ENCODE peak calls at places on chromosomes 4 and X, in ten cellular contexts. D is Peyer's patch; T is CD4-positive, alpha-beta T cell; X is Panc1; P is CD8-positive, alpha-beta T cell; G is D721Med; C is stomach; O is HepG2; J is ovary; Y is endothelial cell. K is an unnamed sample.

GRCh38 chr4:114015444-114015899 is 36.0 kb upstream of the ARSJ start:
- DNase-seq in C (no peak), Y (no peak), J (no peak), G (no peak), P (no peak), O (no peak), T (no peak), D (no peak), X (peak; percentile 93), K (no peak)

GRCh38 chr4:47668256-47668655 is 169.6 kb downstream of the CORIN start:
- DNase-seq in P (no peak), X (no peak), D (no peak), G (no peak), J (no peak), Y (no peak), T (no peak), C (no peak), O (no peak), K (no peak)

GRCh38 chr4:107719211-107719926 is 665 bp downstream of the PAPSS1 start:
- DNase-seq in D (no peak), X (no peak), C (no peak), G (no peak), P (no peak), O (peak; percentile 77), J (no peak), Y (no peak), T (no peak), K (no peak)

GRCh38 chrX:153412746-153413720 is 1.8 kb downstream of the ZFP92 start:
- DNase-seq in P (no peak), X (no peak), O (no peak), C (no peak), T (no peak), D (no peak), G (no peak), J (no peak), Y (no peak), K (no peak)

GRCh38 chr4:19807505-19807904 is 444.2 kb upstream of the SLIT2 start:
- DNase-seq in J (no peak), G (no peak), X (no peak), Y (no peak), P (no peak), O (no peak), T (no peak), C (no peak), D (no peak), K (no peak)

GRCh38 chr4:146834263-146835034 is 111.2 kb downstream of the TTC29 start:
- DNase-seq in X (no peak), G (no peak), D (no peak), J (no peak), T (no peak), C (no peak), O (no peak), Y (no peak), P (no peak), K (no peak)

GRCh38 chr4:38723726-38724506 is 58.9 kb downstream of the TLR10 start:
- DNase-seq in C (peak; percentile 44), O (peak; percentile 15), X (no peak), J (no peak), G (no peak), Y (no peak), P (no peak), D (no peak), T (no peak), K (no peak)

GRCh38 chr4:1375761-1376322 is 28.8 kb downstream of the UVSSA start:
- DNase-seq in T (no peak), P (no peak), G (no peak), O (no peak), Y (no peak), D (no peak), J (no peak), X (no peak), C (no peak), K (no peak)

GRCh38 chr4:153794001-153794400 is 5.1 kb upstream of the SFRP2 start:
- DNase-seq in P (no peak), X (no peak), T (no peak), O (no peak), C (no peak), D (no peak), G (no peak), J (no peak), Y (no peak), K (no peak)

GRCh38 chr4:153792893-153793227 is 4.0 kb upstream of the SFRP2 start:
- DNase-seq in G (no peak), D (no peak), J (no peak), C (no peak), X (no peak), P (no peak), Y (peak; percentile 30), O (no peak), T (no peak), K (no peak)

GRCh38 chr4:153790962-153791551 is 2.2 kb upstream of the SFRP2 start:
- DNase-seq in D (no peak), O (no peak), P (no peak), J (no peak), X (no peak), T (no peak), C (no peak), Y (peak; percentile 68), G (no peak), K (peak; percentile 73)

GRCh38 chr4:153789741-153790651 is 1.1 kb upstream of the SFRP2 start:
- DNase-seq in O (no peak), G (no peak), Y (peak; percentile 20), D (no peak), J (no peak), C (no peak), T (no peak), P (no peak), X (no peak), K (peak; percentile 47)

DNA sequence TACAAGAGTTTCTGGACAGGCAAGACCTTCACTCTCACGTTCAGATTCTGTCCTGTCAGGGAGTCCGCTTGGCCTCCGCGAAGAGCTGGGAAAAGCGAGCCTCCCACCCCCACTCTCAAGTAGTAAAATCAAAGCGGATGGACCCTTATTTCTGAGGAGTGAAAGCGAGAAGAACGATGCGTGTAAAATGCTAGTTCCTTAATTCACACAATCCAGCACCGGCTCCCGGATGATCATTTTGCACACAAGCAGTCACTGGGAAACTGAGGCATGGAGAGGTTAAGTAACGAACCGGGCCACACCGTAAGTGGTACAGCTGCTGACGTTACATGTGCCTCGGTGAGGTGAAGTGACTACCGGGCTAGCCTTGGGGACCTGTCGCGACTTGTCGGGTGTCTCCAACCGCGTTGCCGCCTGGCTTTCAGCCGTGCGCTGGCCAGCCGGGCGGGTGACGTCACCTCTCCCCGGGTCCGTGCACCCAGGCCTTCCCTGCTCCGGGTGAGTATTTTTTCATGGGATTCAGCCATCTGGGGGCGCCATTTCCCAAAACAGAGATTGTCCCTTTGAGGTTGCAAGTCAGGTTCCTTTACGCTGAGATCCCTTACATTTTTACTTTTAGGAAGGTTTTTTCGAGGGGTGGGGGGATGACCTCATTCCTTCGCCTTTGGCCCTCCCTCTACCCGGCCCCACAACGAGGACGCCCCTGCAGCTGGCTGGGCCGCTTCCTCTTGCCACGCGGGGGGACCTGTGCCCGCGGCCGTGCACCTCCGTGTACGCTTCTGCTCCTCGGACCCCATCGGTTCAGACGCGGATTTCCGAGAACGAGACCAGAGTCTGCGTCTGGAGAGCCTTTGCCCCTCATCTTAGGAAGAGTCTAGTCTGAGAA is 3.4 kb upstream of the SFRP2 start:
- DNase-seq in T (peak; percentile 10), J (no peak), Y (peak; percentile 82), C (no peak), G (peak; percentile 62), D (no peak), P (no peak), X (no peak), O (no peak), K (peak; percentile 95)
- TF ChIP-seq CTCF in T (no peak), J (no peak), Y (peak; percentile 51), C (no peak), G (peak; percentile 50), D (no peak), P (no peak), X (peak; percentile 21), O (no peak), K (peak; percentile 65)

GRCh38 chrX:23919706-23920320 is 12.0 kb downstream of the CXorf58 start:
- DNase-seq in O (peak; percentile 30), P (no peak), G (no peak), D (no peak), X (no peak), J (no peak), C (no peak), T (no peak), Y (peak; percentile 10), K (no peak)
- TF ChIP-seq CTCF in O (peak; percentile 65), P (no peak), G (peak; percentile 11), D (no peak), X (no peak), J (no peak), C (no peak), T (no peak), Y (no peak), K (no peak)

GRCh38 chrX:40313269-40313668 is 215.5 kb upstream of the BCOR start:
- DNase-seq in T (no peak), J (no peak), X (no peak), G (no peak), D (no peak), O (no peak), Y (no peak), C (no peak), P (no peak), K (no peak)

GRCh38 chrX:40318076-40318475 is 220.3 kb upstream of the BCOR start:
- DNase-seq in P (no peak), J (no peak), X (no peak), Y (no peak), G (no peak), O (no peak), T (no peak), D (no peak), C (no peak), K (no peak)

GRCh38 chrX:40316502-40316901 is 218.7 kb upstream of the BCOR start:
- DNase-seq in D (no peak), O (no peak), Y (no peak), C (no peak), T (no peak), X (no peak), P (no peak), G (no peak), J (no peak), K (no peak)

GRCh38 chrX:40310016-40310415 is 212.3 kb upstream of the BCOR start:
- DNase-seq in G (no peak), O (no peak), J (peak; percentile 30), P (no peak), T (no peak), C (no peak), X (no peak), Y (no peak), D (no peak), K (no peak)

DNA sequence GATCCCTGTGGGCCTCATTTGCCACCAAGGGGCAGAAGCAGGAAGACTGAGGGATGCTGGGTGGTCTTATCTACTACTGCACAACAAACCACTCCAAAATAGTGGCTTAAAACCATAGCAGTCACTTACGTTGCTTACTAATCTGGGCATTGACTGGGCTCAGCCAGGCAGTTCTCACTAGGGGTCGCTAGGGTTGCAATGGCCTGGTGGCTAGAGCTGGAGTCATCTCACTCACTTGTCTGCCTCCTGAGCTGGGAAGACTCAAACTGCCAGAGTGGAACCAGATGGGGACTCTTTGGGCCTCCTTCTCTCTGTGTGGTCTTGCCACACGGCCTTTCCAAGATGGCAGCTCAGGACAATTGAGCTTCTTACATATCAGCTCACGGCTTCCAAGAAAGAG is 216.3 kb upstream of the BCOR start:
- DNase-seq in Y (no peak), O (no peak), J (no peak), G (no peak), P (no peak), C (no peak), X (no peak), D (no peak), T (no peak), K (no peak)
- TF ChIP-seq CTCF in Y (no peak), O (peak; percentile 50), J (no peak), G (no peak), P (no peak), C (no peak), X (no peak), D (no peak), T (no peak), K (no peak)

GRCh38 chrX:30224541-30224940 is 5.9 kb upstream of the MAGEB3 start:
- DNase-seq in C (no peak), J (no peak), X (no peak), Y (no peak), O (no peak), D (no peak), P (no peak), T (no peak), G (no peak), K (no peak)
- TF ChIP-seq CTCF in C (no peak), J (no peak), X (no peak), Y (no peak), O (no peak), D (no peak), P (no peak), T (no peak), G (no peak), K (no peak)